ENCODE peak calls at places on chromosomes 7 and 10, in four cellular contexts. D is fibroblast of lung, A is tibial artery, K is lung. G is an unnamed sample.
A peak's percentile ranks its signal among the peaks of the same experiment; 100 is the strongest.

GRCh38 chr10:17035446-17035845 is 94.2 kb downstream of the CUBN start:
- DNase-seq in A (no peak), K (no peak), D (no peak), G (no peak)

GRCh38 chr10:63396123-63396719 is 69.6 kb downstream of the JMJD1C start:
- DNase-seq in A (no peak), D (no peak), K (no peak), G (no peak)

GRCh38 chr7:33722383-33723096 is 182.8 kb upstream of the BMPER start:
- DNase-seq in D (peak; percentile 73), K (no peak), A (no peak), G (no peak)

GRCh38 chr10:70592186-70592735 is 10.3 kb downstream of the PRF1 start:
- DNase-seq in A (no peak), K (peak; percentile 18), D (no peak), G (no peak)

GRCh38 chr7:144032483-144032882 is 16.3 kb upstream of the OR2A5 start:
- DNase-seq in D (no peak), K (no peak), A (no peak), G (no peak)

GRCh38 chr7:102111758-102112119 is 174.9 kb upstream of the SH2B2 start:
- DNase-seq in K (no peak), D (no peak), A (no peak), G (no peak)

GRCh38 chr7:128172151-128172550 is 68.9 kb upstream of the LEP start:
- DNase-seq in D (no peak), K (no peak), A (no peak), G (no peak)

GRCh38 chr7:29987821-29988317 is 1.7 kb downstream of the SCRN1 start:
- DNase-seq in K (no peak), A (no peak), D (peak; percentile 85), G (no peak)

GRCh38 chr10:15585303-15585715 is 134.4 kb downstream of the ITGA8 start:
- DNase-seq in K (peak; percentile 53), A (peak; percentile 52), D (peak; percentile 5), G (no peak)

GRCh38 chr7:64879800-64880199 is 23.3 kb upstream of the ZNF273 start:
- DNase-seq in K (peak; percentile 24), D (no peak), A (no peak), G (peak; percentile 52)

GRCh38 chr10:79046991-79047874 is 21.5 kb upstream of the ZMIZ1 start:
- DNase-seq in K (no peak), A (peak; percentile 42), D (no peak), G (no peak)

GRCh38 chr10:100730739-100731602 is 14.4 kb upstream of the PAX2 start:
- DNase-seq in A (no peak), K (no peak), D (peak; percentile 18), G (no peak)

GRCh38 chr10:25753776-25754175 is 180.3 kb upstream of the MYO3A start:
- DNase-seq in K (no peak), A (no peak), D (peak; percentile 81), G (no peak)

GRCh38 chr7:84548366-84549085 is 353.9 kb upstream of the SEMA3A start:
- DNase-seq in D (peak; percentile 97), A (no peak), K (no peak), G (no peak)

GRCh38 chr7:33979807-33980355 is 74.5 kb downstream of the BMPER start:
- DNase-seq in K (no peak), A (no peak), D (peak; percentile 94), G (no peak)

GRCh38 chr10:132577350-132578005 is 39.9 kb downstream of the INPP5A start:
- DNase-seq in D (no peak), K (no peak), A (no peak), G (no peak)

GRCh38 chr10:3566627-3567026 is 218.4 kb downstream of the KLF6 start:
- DNase-seq in K (no peak), A (no peak), D (no peak), G (no peak)

GRCh38 chr10:96218826-96219225 is 52.5 kb downstream of the BLNK start:
- DNase-seq in K (no peak), A (no peak), D (no peak), G (no peak)

GRCh38 chr10:96211775-96212174 is 59.6 kb downstream of the BLNK start:
- DNase-seq in D (no peak), A (no peak), K (no peak), G (no peak)

GRCh38 chr10:96217711-96218110 is 53.7 kb downstream of the BLNK start:
- DNase-seq in K (no peak), A (no peak), D (no peak), G (no peak)

GRCh38 chr10:96212911-96213310 is 58.5 kb downstream of the BLNK start:
- DNase-seq in K (no peak), D (no peak), A (no peak), G (no peak)

GRCh38 chr10:96216775-96217174 is 54.6 kb downstream of the BLNK start:
- DNase-seq in A (no peak), D (no peak), K (no peak), G (no peak)
- TF ChIP-seq CTCF in A (no peak), D (no peak), K (no peak), G (no peak)

DNA sequence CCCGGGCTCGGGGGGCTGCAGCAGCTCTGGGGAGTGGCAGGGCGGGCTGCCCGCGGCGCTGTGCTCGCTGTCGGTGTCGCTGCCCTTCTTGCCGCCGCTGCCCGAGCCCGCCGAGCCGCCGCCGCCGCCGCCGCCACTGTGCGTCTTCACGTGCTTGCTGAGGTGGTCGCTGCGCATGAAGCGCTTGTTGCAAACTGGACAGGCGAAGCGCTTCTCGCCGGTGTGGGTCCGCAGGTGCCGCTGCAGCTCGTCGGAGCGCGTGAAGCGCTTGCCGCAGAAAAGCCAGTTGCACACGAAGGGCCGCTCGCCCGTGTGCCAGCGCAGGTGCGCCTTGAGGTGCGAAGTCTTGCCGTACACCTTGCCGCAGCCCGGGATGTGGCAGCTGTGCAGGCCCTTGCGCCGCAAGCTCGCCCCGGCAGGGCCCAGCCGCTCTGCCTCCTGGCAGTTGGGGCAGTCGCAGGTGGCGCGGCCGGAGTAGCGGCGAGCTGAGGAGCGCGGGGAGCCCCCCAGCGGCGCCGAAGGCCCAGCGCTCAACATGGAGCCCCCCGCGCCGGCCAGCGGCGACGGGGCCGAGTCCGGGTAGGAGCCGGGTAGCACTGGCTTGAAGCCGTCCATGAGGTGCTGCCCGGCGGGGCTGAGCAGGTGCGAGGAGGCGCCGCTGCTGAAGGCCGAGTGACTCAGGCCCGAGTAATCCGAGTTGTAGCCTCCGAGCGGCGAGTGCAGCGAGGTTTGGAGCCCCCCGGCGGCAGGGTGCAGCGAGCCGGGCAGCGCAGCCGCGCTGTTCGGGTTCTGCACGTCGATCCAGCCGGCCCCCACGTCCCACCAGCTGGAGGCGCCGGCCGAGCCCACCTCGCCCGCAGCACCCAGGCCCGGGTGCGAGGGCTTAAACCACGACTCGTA is 2.1 kb downstream of the SP8 start:
- DNase-seq in A (no peak), D (no peak), K (no peak), G (no peak)
- H3K4me1 ChIP-seq in A (no peaks in the 10 kb centered on the region), D (no peaks in the 10 kb centered on the region), K (peaks cover 24% of the 10 kb centered on the region), G (peaks cover 30% of the 10 kb centered on the region)

GRCh38 chr10:44010873-44011602 is 362.4 kb upstream of the ZNF32 start:
- DNase-seq in K (no peak), D (peak; percentile 54), A (no peak), G (peak; percentile 34)

GRCh38 chr10:44008270-44008916 is 359.7 kb upstream of the ZNF32 start:
- DNase-seq in K (no peak), D (peak; percentile 63), A (no peak), G (peak; percentile 64)

GRCh38 chr10:44006826-44007225 is 358.1 kb upstream of the ZNF32 start:
- DNase-seq in D (peak; percentile 29), A (no peak), K (no peak), G (peak; percentile 37)

GRCh38 chr10:44009891-44010290 is 361.2 kb upstream of the ZNF32 start:
- DNase-seq in D (peak; percentile 23), A (no peak), K (no peak), G (no peak)

DNA sequence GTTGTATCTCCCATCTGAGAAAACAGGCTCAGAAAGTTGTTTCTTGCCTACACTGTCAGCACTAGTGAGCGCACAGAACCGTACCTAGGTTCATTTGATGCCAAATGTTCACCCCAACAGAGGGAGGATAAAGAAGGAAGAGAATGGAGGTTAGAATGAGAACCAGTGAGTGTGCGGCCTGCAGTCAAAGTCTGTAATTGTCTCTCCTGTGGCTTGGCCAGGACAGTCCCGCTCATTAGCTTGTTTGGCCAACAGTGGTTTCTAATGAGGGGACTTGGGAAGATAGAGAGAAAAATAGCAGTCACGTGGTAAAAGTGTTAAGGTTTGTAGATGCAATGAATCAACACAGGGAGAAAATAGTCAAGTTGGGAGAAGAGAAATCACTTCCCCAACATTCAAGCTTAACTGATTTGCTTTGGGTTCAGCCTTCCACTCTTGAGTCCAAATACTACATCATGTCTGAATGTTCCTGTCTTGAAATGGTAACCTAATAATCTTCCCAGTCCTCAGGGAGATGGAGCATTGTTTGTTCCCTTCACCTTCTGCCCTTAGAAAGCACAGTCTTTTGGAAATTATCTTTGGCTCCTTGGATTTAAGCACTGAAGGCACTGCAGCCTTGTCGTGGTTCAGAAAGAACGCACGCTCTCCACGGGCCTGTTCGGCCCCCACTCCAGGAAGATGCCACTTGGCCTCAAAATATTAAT is 360.4 kb upstream of the ZNF32 start:
- DNase-seq in K (no peak), D (no peak), A (no peak), G (no peak)
- H3K27me3 ChIP-seq in K (no peaks in the 10 kb centered on the region), D (peaks cover 16% of the 10 kb centered on the region), A (no peaks in the 10 kb centered on the region), G (no peaks in the 10 kb centered on the region)

DNA sequence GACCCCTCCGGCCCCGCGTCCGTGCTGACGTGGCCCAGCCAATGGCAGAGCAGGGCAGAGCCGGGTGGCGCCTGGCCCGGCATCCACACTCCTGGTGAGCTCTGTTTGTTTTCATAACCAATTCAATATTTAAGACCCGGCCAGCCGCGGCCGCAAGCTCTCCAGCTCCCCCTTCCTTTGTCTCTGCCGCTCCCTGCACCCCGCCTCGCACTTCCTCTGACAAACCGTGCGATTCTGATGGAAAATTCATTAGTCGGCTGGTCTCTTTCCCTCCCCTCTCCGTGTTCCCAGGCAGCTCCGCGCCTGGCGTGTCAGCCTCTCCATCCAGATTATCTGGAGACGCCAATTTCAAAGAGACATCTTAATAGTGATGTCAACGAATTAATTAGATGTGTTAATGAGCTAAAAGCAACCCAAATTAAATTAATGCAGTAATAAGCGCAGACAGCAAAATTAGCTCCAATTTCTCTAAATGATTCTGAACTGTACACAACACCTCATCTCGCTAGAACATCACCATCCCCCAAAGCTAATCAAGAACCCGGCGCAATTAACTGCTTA is 55.3 kb downstream of the MICALL2 start:
- DNase-seq in A (no peak), D (peak; percentile 76), K (no peak), G (no peak)
- TF ChIP-seq CTCF in A (no peak), D (peak; percentile 12), K (no peak), G (no peak)

G was measured in vagina.